ENCODE peak calls at places on chromosomes 7 and 10, in nine cellular contexts. One of them, this sample, is unnamed. For H3K4me1, the result is how much of the 10 kb centered on the place peaks cover.

GRCh38 chr7:34277801-34278195 is 372.5 kb downstream of the BMPER start:
- DNase-seq in tibial artery: no peak
- DNase-seq in testis: no peak
- DNase-seq in ascending aorta: no peak
- DNase-seq in lung: no peak
- DNase-seq in PC-3: no peak
- DNase-seq in aorta: no peak
- DNase-seq in mesendoderm: no peak
- DNase-seq in ovary: no peak
- DNase-seq in this sample: no peak

GRCh38 chr10:75472685-75473084 is 41.3 kb downstream of the LRMDA start:
- DNase-seq in tibial artery: no peak
- DNase-seq in testis: no peak
- DNase-seq in ascending aorta: no peak
- DNase-seq in lung: no peak
- DNase-seq in PC-3: no peak
- DNase-seq in aorta: no peak
- DNase-seq in mesendoderm: no peak
- DNase-seq in ovary: no peak
- DNase-seq in this sample: no peak

GRCh38 chr10:96502561-96503267 is 11.0 kb downstream of the TLL2 start:
- DNase-seq in tibial artery: no peak
- DNase-seq in testis: no peak
- DNase-seq in ascending aorta: no peak
- DNase-seq in lung: no peak
- DNase-seq in PC-3: no peak
- DNase-seq in aorta: no peak
- DNase-seq in mesendoderm: no peak
- DNase-seq in ovary: no peak
- DNase-seq in this sample: no peak

GRCh38 chr7:115023219-115023618 is 101.3 kb downstream of the MDFIC start:
- DNase-seq in tibial artery: no peak
- DNase-seq in testis: no peak
- DNase-seq in ascending aorta: no peak
- DNase-seq in lung: no peak
- DNase-seq in PC-3: no peak
- DNase-seq in aorta: no peak
- DNase-seq in mesendoderm: no peak
- DNase-seq in ovary: no peak
- DNase-seq in this sample: no peak

GRCh38 chr7:116075351-116076145 is 45.0 kb upstream of the TFEC start:
- DNase-seq in tibial artery: no peak
- DNase-seq in testis: no peak
- DNase-seq in ascending aorta: no peak
- DNase-seq in lung: no peak
- DNase-seq in PC-3: no peak
- DNase-seq in aorta: peak
- DNase-seq in mesendoderm: peak
- DNase-seq in ovary: no peak
- DNase-seq in this sample: no peak

GRCh38 chr7:45506059-45506458 is 68.1 kb upstream of the ADCY1 start:
- DNase-seq in tibial artery: no peak
- DNase-seq in testis: no peak
- DNase-seq in ascending aorta: no peak
- DNase-seq in lung: no peak
- DNase-seq in PC-3: no peak
- DNase-seq in aorta: no peak
- DNase-seq in mesendoderm: no peak
- DNase-seq in ovary: no peak
- DNase-seq in this sample: no peak

GRCh38 chr10:124565565-124566221 is 104.1 kb downstream of the LHPP start:
- DNase-seq in tibial artery: peak
- DNase-seq in testis: peak
- DNase-seq in ascending aorta: no peak
- DNase-seq in lung: peak
- DNase-seq in PC-3: peak
- DNase-seq in aorta: peak
- DNase-seq in mesendoderm: peak
- DNase-seq in ovary: no peak
- DNase-seq in this sample: no peak

GRCh38 chr7:65980478-65981250 is 1.3 kb downstream of the GUSB start:
- DNase-seq in tibial artery: peak
- DNase-seq in testis: peak
- DNase-seq in ascending aorta: peak
- DNase-seq in lung: peak
- DNase-seq in PC-3: peak
- DNase-seq in aorta: peak
- DNase-seq in mesendoderm: peak
- DNase-seq in ovary: no peak
- DNase-seq in this sample: peak

GRCh38 chr7:114885836-114886235 is 36.1 kb upstream of the MDFIC start:
- DNase-seq in tibial artery: no peak
- DNase-seq in testis: no peak
- DNase-seq in ascending aorta: no peak
- DNase-seq in lung: no peak
- DNase-seq in PC-3: peak
- DNase-seq in aorta: no peak
- DNase-seq in mesendoderm: no peak
- DNase-seq in ovary: no peak
- DNase-seq in this sample: no peak

GRCh38 chr7:141466151-141466904 is 84.9 kb upstream of the AGK start:
- DNase-seq in tibial artery: no peak
- DNase-seq in testis: no peak
- DNase-seq in ascending aorta: no peak
- DNase-seq in lung: no peak
- DNase-seq in PC-3: no peak
- DNase-seq in aorta: no peak
- DNase-seq in mesendoderm: no peak
- DNase-seq in ovary: no peak
- DNase-seq in this sample: no peak

GRCh38 chr7:116512524-116513188 is 12.2 kb upstream of the CAV1 start:
- DNase-seq in tibial artery: no peak
- DNase-seq in testis: no peak
- DNase-seq in ascending aorta: no peak
- DNase-seq in lung: no peak
- DNase-seq in PC-3: peak
- DNase-seq in aorta: no peak
- DNase-seq in mesendoderm: no peak
- DNase-seq in ovary: no peak
- DNase-seq in this sample: no peak

GRCh38 chr7:4792537-4793126 is 17.2 kb downstream of the AP5Z1 start:
- DNase-seq in tibial artery: no peak
- DNase-seq in testis: peak
- DNase-seq in ascending aorta: no peak
- DNase-seq in lung: no peak
- DNase-seq in PC-3: no peak
- DNase-seq in aorta: peak
- DNase-seq in mesendoderm: peak
- DNase-seq in ovary: peak
- DNase-seq in this sample: no peak

GRCh38 chr10:17838080-17838634 is 29.0 kb downstream of the MRC1 start:
- DNase-seq in tibial artery: no peak
- DNase-seq in testis: no peak
- DNase-seq in ascending aorta: no peak
- DNase-seq in lung: no peak
- DNase-seq in PC-3: no peak
- DNase-seq in aorta: no peak
- DNase-seq in mesendoderm: no peak
- DNase-seq in ovary: no peak
- DNase-seq in this sample: no peak

GRCh38 chr10:74753295-74754211 is 72.8 kb upstream of the KAT6B start:
- DNase-seq in tibial artery: peak
- DNase-seq in testis: peak
- DNase-seq in ascending aorta: no peak
- DNase-seq in lung: no peak
- DNase-seq in PC-3: peak
- DNase-seq in aorta: no peak
- DNase-seq in mesendoderm: peak
- DNase-seq in ovary: peak
- DNase-seq in this sample: no peak

GRCh38 chr10:90321132-90321816 is 536.6 kb downstream of the HTR7 start:
- DNase-seq in tibial artery: no peak
- DNase-seq in testis: no peak
- DNase-seq in ascending aorta: no peak
- DNase-seq in lung: no peak
- DNase-seq in PC-3: no peak
- DNase-seq in aorta: no peak
- DNase-seq in mesendoderm: no peak
- DNase-seq in ovary: no peak
- DNase-seq in this sample: no peak

GRCh38 chr10:82796510-82796909 is 921.5 kb downstream of the NRG3 start:
- DNase-seq in tibial artery: no peak
- DNase-seq in testis: no peak
- DNase-seq in ascending aorta: no peak
- DNase-seq in lung: no peak
- DNase-seq in PC-3: no peak
- DNase-seq in aorta: no peak
- DNase-seq in mesendoderm: peak
- DNase-seq in ovary: no peak
- DNase-seq in this sample: no peak

GRCh38 chr10:67790534-67791408 is 47.2 kb downstream of the DNAJC12 start:
- DNase-seq in tibial artery: no peak
- DNase-seq in testis: no peak
- DNase-seq in ascending aorta: no peak
- DNase-seq in lung: no peak
- DNase-seq in PC-3: no peak
- DNase-seq in aorta: no peak
- DNase-seq in mesendoderm: peak
- DNase-seq in ovary: no peak
- DNase-seq in this sample: no peak

DNA sequence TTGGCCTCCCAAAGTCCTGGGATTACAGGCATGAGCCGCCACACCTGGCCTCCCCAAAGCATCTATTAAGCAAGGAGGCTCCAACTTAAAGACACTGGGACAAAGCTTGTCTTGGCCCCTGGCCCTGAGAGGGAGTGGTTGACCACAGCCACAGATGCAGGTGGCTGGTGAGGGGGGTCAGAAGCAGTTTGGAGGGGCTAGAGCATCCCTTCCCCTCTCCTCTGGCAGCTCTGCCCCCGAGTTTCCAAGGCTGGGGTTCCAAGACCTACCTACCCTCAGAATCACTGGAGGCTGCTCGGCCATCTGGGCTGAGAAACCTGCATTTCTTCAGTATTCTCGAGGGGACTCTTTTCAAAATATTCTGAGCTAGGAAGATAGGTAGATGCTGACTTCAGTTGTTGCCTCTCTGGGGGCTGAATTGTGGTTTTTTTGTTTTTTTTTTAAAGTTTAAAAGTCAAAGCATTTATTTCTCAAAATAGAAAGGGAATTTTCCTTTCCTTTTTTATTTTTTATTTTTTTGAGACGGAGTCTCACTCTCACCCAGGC is 32.6 kb downstream of the DDIT4 start:
- DNase-seq in tibial artery: no peak
- DNase-seq in testis: no peak
- DNase-seq in ascending aorta: no peak
- DNase-seq in lung: no peak
- DNase-seq in PC-3: no peak
- DNase-seq in aorta: no peak
- DNase-seq in mesendoderm: no peak
- DNase-seq in ovary: no peak
- DNase-seq in this sample: no peak
- H3K4me1 ChIP-seq in tibial artery: under half
- H3K4me1 ChIP-seq in testis: under half
- H3K4me1 ChIP-seq in ascending aorta: under half
- H3K4me1 ChIP-seq in lung: under half
- H3K4me1 ChIP-seq in PC-3: under half
- H3K4me1 ChIP-seq in aorta: under half
- H3K4me1 ChIP-seq in mesendoderm: under half
- H3K4me1 ChIP-seq in ovary: under half
- H3K4me1 ChIP-seq in this sample: under half

GRCh38 chr7:140454657-140455015 is 24.7 kb downstream of the MKRN1 start:
- DNase-seq in tibial artery: no peak
- DNase-seq in testis: no peak
- DNase-seq in ascending aorta: no peak
- DNase-seq in lung: no peak
- DNase-seq in PC-3: no peak
- DNase-seq in aorta: no peak
- DNase-seq in mesendoderm: no peak
- DNase-seq in ovary: no peak
- DNase-seq in this sample: no peak
- H3K4me1 ChIP-seq in tibial artery: under half
- H3K4me1 ChIP-seq in testis: under half
- H3K4me1 ChIP-seq in ascending aorta: under half
- H3K4me1 ChIP-seq in lung: under half
- H3K4me1 ChIP-seq in PC-3: under half
- H3K4me1 ChIP-seq in aorta: under half
- H3K4me1 ChIP-seq in mesendoderm: under half
- H3K4me1 ChIP-seq in ovary: under half
- H3K4me1 ChIP-seq in this sample: under half

GRCh38 chr7:128903621-128904361 is 6.7 kb downstream of the KCP start:
- DNase-seq in tibial artery: peak
- DNase-seq in testis: no peak
- DNase-seq in ascending aorta: peak
- DNase-seq in lung: no peak
- DNase-seq in PC-3: no peak
- DNase-seq in aorta: no peak
- DNase-seq in mesendoderm: no peak
- DNase-seq in ovary: no peak
- DNase-seq in this sample: no peak
- H3K4me1 ChIP-seq in tibial artery: under half
- H3K4me1 ChIP-seq in testis: under half
- H3K4me1 ChIP-seq in ascending aorta: under half
- H3K4me1 ChIP-seq in lung: under half
- H3K4me1 ChIP-seq in PC-3: under half
- H3K4me1 ChIP-seq in aorta: under half
- H3K4me1 ChIP-seq in mesendoderm: under half
- H3K4me1 ChIP-seq in ovary: under half
- H3K4me1 ChIP-seq in this sample: under half

GRCh38 chr10:95422196-95422595 is 131.4 kb upstream of the PDLIM1 start:
- DNase-seq in tibial artery: no peak
- DNase-seq in testis: no peak
- DNase-seq in ascending aorta: no peak
- DNase-seq in lung: no peak
- DNase-seq in PC-3: no peak
- DNase-seq in aorta: no peak
- DNase-seq in mesendoderm: no peak
- DNase-seq in ovary: no peak
- DNase-seq in this sample: no peak

GRCh38 chr10:95421782-95422181 is 131.0 kb upstream of the PDLIM1 start:
- DNase-seq in tibial artery: no peak
- DNase-seq in testis: no peak
- DNase-seq in ascending aorta: no peak
- DNase-seq in lung: no peak
- DNase-seq in PC-3: no peak
- DNase-seq in aorta: no peak
- DNase-seq in mesendoderm: no peak
- DNase-seq in ovary: no peak
- DNase-seq in this sample: no peak

GRCh38 chr10:95426482-95426881 is 134.7 kb downstream of the SORBS1 start:
- DNase-seq in tibial artery: no peak
- DNase-seq in testis: no peak
- DNase-seq in ascending aorta: no peak
- DNase-seq in lung: no peak
- DNase-seq in PC-3: no peak
- DNase-seq in aorta: no peak
- DNase-seq in mesendoderm: no peak
- DNase-seq in ovary: no peak
- DNase-seq in this sample: no peak

GRCh38 chr10:95425592-95426465 is 135.0 kb upstream of the PDLIM1 start:
- DNase-seq in tibial artery: no peak
- DNase-seq in testis: no peak
- DNase-seq in ascending aorta: no peak
- DNase-seq in lung: no peak
- DNase-seq in PC-3: no peak
- DNase-seq in aorta: no peak
- DNase-seq in mesendoderm: peak
- DNase-seq in ovary: no peak
- DNase-seq in this sample: no peak

GRCh38 chr10:95423327-95424005 is 132.7 kb upstream of the PDLIM1 start:
- DNase-seq in tibial artery: peak
- DNase-seq in testis: no peak
- DNase-seq in ascending aorta: no peak
- DNase-seq in lung: no peak
- DNase-seq in PC-3: no peak
- DNase-seq in aorta: no peak
- DNase-seq in mesendoderm: no peak
- DNase-seq in ovary: no peak
- DNase-seq in this sample: no peak
- H3K4me1 ChIP-seq in tibial artery: half or more
- H3K4me1 ChIP-seq in testis: under half
- H3K4me1 ChIP-seq in ascending aorta: under half
- H3K4me1 ChIP-seq in lung: under half
- H3K4me1 ChIP-seq in PC-3: under half
- H3K4me1 ChIP-seq in aorta: under half
- H3K4me1 ChIP-seq in mesendoderm: under half
- H3K4me1 ChIP-seq in ovary: under half
- H3K4me1 ChIP-seq in this sample: under half

This sample was measured in esophagus squamous epithelium.